ENCODE peak calls at places on chromosomes 12 and 14, in four cellular contexts. H is HCT116, G is esophagus muscularis mucosa, C is gastrocnemius medialis. O is an unnamed sample. For H3K4me1, the result is how much of the 10 kb centered on the place peaks cover.

GRCh38 chr14:83255015-83255726 is 1721.5 kb upstream of the SEL1L start:
- DNase-seq in H (no peak), G (no peak), C (no peak), O (no peak)

GRCh38 chr12:91680864-91681263 is 464.8 kb downstream of the BTG1 start:
- DNase-seq in H (no peak), G (no peak), C (no peak), O (no peak)

GRCh38 chr14:100889641-100890040 is 13.9 kb downstream of the RTL1 start:
- DNase-seq in H (no peak), G (no peak), C (peak), O (no peak)

GRCh38 chr12:20404576-20405346 is 36.4 kb downstream of the PDE3A start:
- DNase-seq in H (no peak), G (no peak), C (no peak), O (peak)

GRCh38 chr14:69226736-69227135 is 33.2 kb upstream of the GALNT16 start:
- DNase-seq in H (no peak), G (no peak), C (no peak), O (no peak)

GRCh38 chr12:107264667-107265066 is 171.3 kb upstream of the CRY1 start:
- DNase-seq in H (no peak), G (no peak), C (no peak), O (no peak)

GRCh38 chr12:92290881-92291280 is 145.2 kb upstream of the BTG1 start:
- DNase-seq in H (no peak), G (no peak), C (no peak), O (no peak)

GRCh38 chr14:52023518-52023917 is 34.2 kb downstream of the RTRAF start:
- DNase-seq in H (no peak), G (no peak), C (peak), O (peak)

GRCh38 chr12:98154850-98155249 is 360.5 kb upstream of the TMPO start:
- DNase-seq in H (peak), G (peak), C (no peak), O (peak)

GRCh38 chr12:30732954-30733637 is 21.7 kb downstream of the CAPRIN2 start:
- DNase-seq in H (no peak), G (no peak), C (no peak), O (no peak)

GRCh38 chr12:11879306-11879705 is 191.4 kb upstream of the BCL2L14 start:
- DNase-seq in H (no peak), G (no peak), C (no peak), O (no peak)

GRCh38 chr12:26156996-26157395 is 32.2 kb upstream of the BHLHE41 start:
- DNase-seq in H (no peak), G (no peak), C (no peak), O (no peak)

GRCh38 chr12:11710906-11711305 is 61.4 kb downstream of the ETV6 start:
- DNase-seq in H (no peak), G (no peak), C (no peak), O (no peak)

GRCh38 chr14:68666206-68666730 is 126.6 kb downstream of the ZFP36L1 start:
- DNase-seq in H (no peak), G (no peak), C (no peak), O (no peak)

GRCh38 chr12:25935355-25936144 is 22.9 kb upstream of the RASSF8 start:
- DNase-seq in H (no peak), G (no peak), C (no peak), O (no peak)

GRCh38 chr12:30908389-30909087 is 18.0 kb upstream of the TSPAN11 start:
- DNase-seq in H (no peak), G (no peak), C (no peak), O (no peak)

GRCh38 chr14:23865502-23865901 is 88.1 kb upstream of the DHRS4 start:
- DNase-seq in H (no peak), G (no peak), C (no peak), O (no peak)

GRCh38 chr12:49776858-49777257 is 35.5 kb downstream of the TMBIM6 start:
- DNase-seq in H (no peak), G (no peak), C (no peak), O (no peak)

GRCh38 chr12:57726884-57727757 is 11.4 kb downstream of the AGAP2 start:
- DNase-seq in H (no peak), G (no peak), C (no peak), O (peak)

GRCh38 chr12:9041321-9041720 is 52.0 kb downstream of the KLRG1 start:
- DNase-seq in H (no peak), G (no peak), C (peak), O (no peak)

GRCh38 chr12:119544780-119545625 is 48.6 kb upstream of the TMEM233 start:
- DNase-seq in H (peak), G (no peak), C (peak), O (peak)

GRCh38 chr12:94721173-94721572 is 70.8 kb upstream of the TMCC3 start:
- DNase-seq in H (no peak), G (no peak), C (no peak), O (no peak)

GRCh38 chr12:65533177-65533883 is 254.8 kb downstream of the MSRB3 start:
- DNase-seq in H (peak), G (no peak), C (no peak), O (no peak)

GRCh38 chr12:24230061-24230460 is 280.6 kb upstream of the SOX5 start:
- DNase-seq in H (no peak), G (no peak), C (no peak), O (no peak)

GRCh38 chr12:124620606-124621295 is 53.3 kb upstream of the NCOR2 start:
- DNase-seq in H (no peak), G (no peak), C (no peak), O (no peak)

GRCh38 chr12:116495260-116495659 is 63.9 kb upstream of the MAP1LC3B2 start:
- DNase-seq in H (peak), G (no peak), C (peak), O (peak)

GRCh38 chr14:67440513-67440912 is 28.5 kb upstream of the PLEK2 start:
- DNase-seq in H (no peak), G (no peak), C (no peak), O (no peak)

GRCh38 chr12:49482095-49483051 is 56.5 kb upstream of the KCNH3 start:
- DNase-seq in H (no peak), G (no peak), C (no peak), O (no peak)

GRCh38 chr12:27560126-27560525 is 36.1 kb downstream of the PPFIBP1 start:
- DNase-seq in H (no peak), G (no peak), C (no peak), O (no peak)
- H3K4me1 ChIP-seq in H (under half), G (under half), C (under half), O (under half)

GRCh38 chr14:73753043-73753886 is 39.1 kb upstream of the PNMA1 start:
- DNase-seq in H (no peak), G (no peak), C (no peak), O (no peak)
- TF ChIP-seq POLR2A in H (no peak), G (no peak), C (no peak), O (no peak)

GRCh38 chr12:2944401-2945047 is 14.7 kb upstream of the TEAD4 start:
- DNase-seq in H (peak), G (no peak), C (peak), O (peak)
- TF ChIP-seq CTCF in H (peak), G (peak), C (peak), O (peak)

GRCh38 chr12:93440043-93440835 is 1.5 kb downstream of the UBE2N start:
- DNase-seq in H (no peak), G (no peak), C (no peak), O (no peak)
- H3K4me1 ChIP-seq in H (under half), G (half or more), C (under half), O (under half)

GRCh38 chr14:31209605-31210004 is 2.0 kb upstream of the HECTD1 start:
- DNase-seq in H (no peak), G (no peak), C (no peak), O (no peak)

GRCh38 chr14:31208546-31209424 is 1.2 kb upstream of the HECTD1 start:
- DNase-seq in H (no peak), G (no peak), C (no peak), O (no peak)

GRCh38 chr14:31206536-31207286 is 882 bp downstream of the HECTD1 start:
- DNase-seq in H (no peak), G (no peak), C (peak), O (peak)

GRCh38 chr14:31207287-31207745 is 277 bp downstream of the HECTD1 start:
- DNase-seq in H (no peak), G (peak), C (peak), O (no peak)

DNA sequence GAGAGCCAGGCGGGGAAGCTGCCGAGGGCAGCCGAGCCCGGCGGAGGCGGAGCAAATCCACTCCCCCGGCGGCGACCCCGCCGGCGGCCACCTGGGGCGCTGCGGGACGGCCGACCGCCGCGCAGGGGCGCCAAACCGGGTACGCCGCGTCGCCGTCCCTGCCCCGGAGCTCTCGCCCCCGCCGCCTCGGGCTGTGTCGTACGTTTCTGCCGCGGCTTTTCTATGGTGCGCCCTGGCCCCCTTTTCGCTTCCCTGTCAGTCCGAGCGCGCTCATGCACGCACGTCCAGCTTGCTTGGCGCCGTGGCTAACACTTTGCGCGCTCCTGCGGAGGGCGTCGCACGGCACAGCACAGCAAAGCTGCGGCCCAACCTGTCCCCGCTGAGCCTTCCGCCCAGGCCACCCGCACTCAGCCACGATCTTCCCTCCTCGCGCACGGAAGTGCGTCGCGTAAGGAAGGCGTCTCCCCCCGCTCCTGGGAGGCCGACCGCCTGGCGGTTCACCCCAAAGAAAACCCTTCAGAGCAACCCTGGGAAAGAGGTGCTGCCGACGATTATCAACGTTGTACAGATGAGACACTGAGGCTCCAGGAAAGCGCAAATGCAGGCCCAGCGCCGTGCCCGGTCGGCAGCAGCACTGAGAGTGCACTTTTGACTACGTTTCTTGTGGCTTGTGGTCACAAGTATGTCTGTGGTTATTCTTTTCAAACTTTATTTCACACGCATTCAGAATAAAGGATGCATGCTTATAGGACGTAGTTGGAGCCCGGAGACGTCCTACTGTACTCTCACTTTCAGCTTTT is at the start of gene HECTD1:
- DNase-seq in H (peak), G (peak), C (peak), O (peak)
- TF ChIP-seq POLR2A in H (peak), G (peak), C (peak), O (peak)

GRCh38 chr14:78197088-78197487 is 26.9 kb downstream of the NRXN3 start:
- DNase-seq in H (no peak), G (no peak), C (no peak), O (no peak)

GRCh38 chr14:78202178-78202577 is 32.0 kb downstream of the NRXN3 start:
- DNase-seq in H (no peak), G (no peak), C (no peak), O (no peak)

GRCh38 chr14:78195431-78195830 is 25.3 kb downstream of the NRXN3 start:
- DNase-seq in H (no peak), G (no peak), C (no peak), O (no peak)

GRCh38 chr14:78196323-78196722 is 26.1 kb downstream of the NRXN3 start:
- DNase-seq in H (no peak), G (no peak), C (no peak), O (no peak)
- TF ChIP-seq CTCF in H (no peak), G (no peak), C (no peak), O (no peak)

DNA sequence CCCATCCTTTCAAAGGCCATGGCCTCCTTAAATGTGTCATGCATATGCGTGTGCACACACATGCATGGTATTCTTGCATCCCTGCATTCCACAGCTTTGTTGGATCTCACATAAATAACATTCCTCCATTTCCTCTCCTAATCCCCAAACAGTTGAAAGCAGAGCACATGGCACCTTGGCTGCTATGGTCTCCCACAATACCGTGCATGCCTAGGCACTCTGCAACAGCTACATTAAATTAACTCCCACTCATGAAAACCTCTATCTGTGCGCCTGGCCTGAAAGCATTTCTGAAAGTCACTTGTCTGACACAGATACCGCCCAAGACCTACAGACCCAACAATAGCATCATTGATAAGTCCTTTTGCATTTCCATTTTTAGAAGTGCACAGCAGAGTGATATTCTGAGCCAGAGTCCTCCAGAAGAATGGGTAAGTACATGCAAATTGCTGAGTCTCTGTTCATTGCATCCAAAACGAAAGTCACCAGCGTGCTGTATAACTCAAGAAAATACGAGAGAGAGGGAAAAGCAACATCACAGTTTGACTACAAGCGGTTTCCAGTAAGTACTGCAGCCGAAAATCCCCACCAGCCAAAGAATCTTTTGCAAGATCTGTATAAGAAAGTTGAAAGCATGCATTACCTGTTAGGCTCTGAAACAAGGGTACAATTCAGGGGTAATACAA is 436 bp downstream of the ASB2 start:
- DNase-seq in H (no peak), G (no peak), C (no peak), O (no peak)
- H3K4me1 ChIP-seq in H (under half), G (half or more), C (half or more), O (under half)

GRCh38 chr14:61870163-61870562 is 107.9 kb downstream of the SNAPC1 start:
- DNase-seq in H (no peak), G (no peak), C (no peak), O (no peak)
- TF ChIP-seq POLR2A in H (no peak), G (no peak), C (no peak), O (no peak)

O was measured in body of pancreas.